ENCODE peak calls at places on chromosomes 3 and 15, in four cellular contexts. J, U, D and O are unnamed samples.

GRCh38 chr3:140816372-140816771 is 125.3 kb upstream of the SLC25A36 start:
- DNase-seq in J (no peak), U (no peak), D (no peak), O (no peak)

GRCh38 chr15:73753250-73754130 is at the start of gene INSYN1:
- DNase-seq in J (no peak), U (peak), D (peak), O (no peak)

GRCh38 chr3:117567903-117568302 is 858.3 kb downstream of the TUSC7 start:
- DNase-seq in J (no peak), U (no peak), D (no peak), O (no peak)

GRCh38 chr3:56467108-56467507 is 1.2 kb downstream of the ERC2 start:
- DNase-seq in J (no peak), U (peak), D (peak), O (peak)

GRCh38 chr3:182500294-182500693 is 293.0 kb upstream of the ATP11B start:
- DNase-seq in J (no peak), U (no peak), D (peak), O (no peak)

GRCh38 chr3:13347390-13347966 is 72.6 kb downstream of the NUP210 start:
- DNase-seq in J (no peak), U (no peak), D (peak), O (peak)

GRCh38 chr3:140588558-140588957 is 89.3 kb upstream of the TRIM42 start:
- DNase-seq in J (no peak), U (no peak), D (peak), O (no peak)

GRCh38 chr15:97861529-97861928 is 99.0 kb upstream of the ARRDC4 start:
- DNase-seq in J (no peak), U (no peak), D (no peak), O (no peak)

GRCh38 chr3:53478921-53479664 is 15.3 kb upstream of the CACNA1D start:
- DNase-seq in J (no peak), U (no peak), D (no peak), O (no peak)

GRCh38 chr3:184727357-184728060 is 15.6 kb upstream of the MAGEF1 start:
- DNase-seq in J (no peak), U (peak), D (peak), O (peak)

GRCh38 chr3:146160964-146161724 is at the start of gene PLOD2:
- DNase-seq in J (peak), U (peak), D (peak), O (peak)

GRCh38 chr3:143002727-143003126 is 1.4 kb downstream of the U2SURP start:
- DNase-seq in J (no peak), U (no peak), D (no peak), O (no peak)

GRCh38 chr15:40930430-40931299 is 1.5 kb downstream of the DLL4 start:
- DNase-seq in J (peak), U (peak), D (peak), O (no peak)

GRCh38 chr3:78659386-78659987 is 1108.3 kb downstream of the ROBO1 start:
- DNase-seq in J (no peak), U (no peak), D (peak), O (peak)

GRCh38 chr3:31278532-31278931 is 254.2 kb upstream of the STT3B start:
- DNase-seq in J (no peak), U (no peak), D (no peak), O (no peak)

GRCh38 chr15:38707802-38708671 is 143.4 kb upstream of the RASGRP1 start:
- DNase-seq in J (no peak), U (no peak), D (peak), O (peak)

GRCh38 chr3:171404376-171404982 is 55.7 kb downstream of the TNIK start:
- DNase-seq in J (no peak), U (no peak), D (no peak), O (no peak)

GRCh38 chr3:111080357-111080937 is 8.8 kb downstream of the NECTIN3 start:
- DNase-seq in J (no peak), U (no peak), D (peak), O (no peak)

GRCh38 chr15:24823473-24823872 is 131.3 kb upstream of the SNRPN start:
- DNase-seq in J (no peak), U (peak), D (peak), O (no peak)

GRCh38 chr3:661356-661755 is 431.5 kb upstream of the CNTN6 start:
- DNase-seq in J (no peak), U (no peak), D (no peak), O (no peak)

GRCh38 chr15:73697033-73697467 is 12.9 kb downstream of the CD276 start:
- DNase-seq in J (peak), U (peak), D (peak), O (peak)

GRCh38 chr3:194572131-194572789 is 61.0 kb downstream of the TMEM44 start:
- DNase-seq in J (no peak), U (peak), D (peak), O (peak)

GRCh38 chr3:72690646-72691045 is 157.6 kb downstream of the SHQ1 start:
- DNase-seq in J (no peak), U (no peak), D (peak), O (no peak)

GRCh38 chr3:79898907-79899306 is 131.1 kb upstream of the ROBO1 start:
- DNase-seq in J (no peak), U (no peak), D (no peak), O (no peak)

GRCh38 chr3:87977765-87978164 is 81.0 kb downstream of the CGGBP1 start:
- DNase-seq in J (no peak), U (no peak), D (no peak), O (no peak)

GRCh38 chr3:42698216-42698910 is 4.2 kb downstream of the HHATL start:
- DNase-seq in J (no peak), U (no peak), D (no peak), O (no peak)

GRCh38 chr3:4425055-4425454 is 42.0 kb downstream of the SUMF1 start:
- DNase-seq in J (no peak), U (no peak), D (no peak), O (no peak)

GRCh38 chr3:4425707-4426106 is 41.4 kb downstream of the SUMF1 start:
- DNase-seq in J (no peak), U (no peak), D (no peak), O (peak)

GRCh38 chr3:4429648-4430350 is 37.3 kb downstream of the SUMF1 start:
- DNase-seq in J (no peak), U (no peak), D (no peak), O (no peak)

GRCh38 chr3:4426782-4427344 is 40.2 kb downstream of the SUMF1 start:
- DNase-seq in J (no peak), U (no peak), D (no peak), O (peak)

DNA sequence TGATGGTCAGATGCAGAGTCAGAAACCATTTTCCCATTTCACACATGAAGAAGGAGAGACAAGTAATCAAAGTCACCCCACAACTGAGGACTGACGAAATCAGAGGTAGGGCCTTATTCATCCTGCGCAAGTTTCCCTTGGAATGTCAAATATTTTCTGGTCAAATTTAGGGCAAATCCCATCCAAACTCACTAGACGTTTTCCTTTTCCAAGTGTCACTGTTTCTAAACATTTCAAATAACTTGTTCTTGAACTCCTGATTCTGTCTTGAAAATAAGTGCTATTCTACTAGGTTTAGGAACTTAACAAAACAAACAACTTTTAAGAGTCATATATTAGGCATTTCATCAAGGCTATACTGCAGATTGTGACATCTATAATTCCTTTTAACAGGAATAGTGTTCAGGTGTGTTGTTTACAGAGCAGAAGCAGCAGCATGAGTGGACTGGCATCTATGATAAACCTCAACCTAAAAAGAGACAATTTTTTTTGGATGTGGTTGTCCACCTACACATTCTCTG is 40.7 kb downstream of the SUMF1 start:
- DNase-seq in J (no peak), U (no peak), D (no peak), O (peak)
- H3K4me3 ChIP-seq in J (no peak), U (no peak), D (no peak), O (no peak)

GRCh38 chr3:58387650-58388546 is 45.7 kb downstream of the PDHB start:
- DNase-seq in J (no peak), U (no peak), D (no peak), O (no peak)

GRCh38 chr3:58386966-58387365 is 46.7 kb downstream of the PDHB start:
- DNase-seq in J (no peak), U (peak), D (no peak), O (peak)

GRCh38 chr3:58383904-58384303 is 49.7 kb downstream of the PDHB start:
- DNase-seq in J (no peak), U (no peak), D (no peak), O (peak)

GRCh38 chr3:58383476-58383875 is 50.2 kb downstream of the PDHB start:
- DNase-seq in J (no peak), U (no peak), D (no peak), O (no peak)

GRCh38 chr3:58384381-58385090 is 49.1 kb downstream of the PDHB start:
- DNase-seq in J (no peak), U (no peak), D (no peak), O (no peak)
- H3K27ac ChIP-seq in J (peak), U (peak), D (no peak), O (peak)

GRCh38 chr15:99105516-99106341 is 849 bp downstream of the SYNM start:
- DNase-seq in J (peak), U (peak), D (peak), O (peak)
- TF ChIP-seq CTCF in J (no peak), U (no peak), D (no peak), O (peak)

DNA sequence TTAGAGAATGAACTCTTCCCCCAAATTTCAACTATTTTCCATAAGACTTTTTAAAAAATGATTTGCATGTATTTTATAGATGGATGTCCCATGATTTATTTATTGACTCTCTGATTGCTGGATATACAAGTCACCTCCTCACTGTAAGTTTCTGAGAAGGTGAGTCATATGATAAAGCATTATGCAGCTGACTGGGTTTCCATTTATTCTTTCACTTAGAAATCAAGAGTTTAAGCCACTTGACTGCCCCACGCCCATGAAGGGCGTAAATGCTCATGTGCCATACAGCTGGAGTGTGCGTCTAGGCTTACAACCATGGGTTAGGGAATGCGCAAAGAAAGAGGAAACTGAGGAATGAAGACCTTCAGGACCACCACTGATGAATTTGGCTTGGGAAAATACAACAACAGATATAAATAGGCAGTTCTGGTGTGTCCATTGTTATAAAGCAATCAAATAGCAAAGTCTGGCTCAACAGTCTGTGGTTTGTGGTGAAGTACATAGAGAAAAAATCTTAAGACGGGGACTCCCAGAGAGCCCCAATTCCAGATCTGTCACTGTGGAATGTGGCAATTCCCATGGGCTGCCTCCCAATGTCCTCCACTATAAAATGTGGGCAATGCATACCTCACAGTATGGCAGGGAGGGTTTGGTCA is 20.3 kb downstream of the SLCO2A1 start:
- DNase-seq in J (no peak), U (no peak), D (no peak), O (peak)
- H3K4me3 ChIP-seq in J (no peak), U (no peak), D (no peak), O (no peak)

DNA sequence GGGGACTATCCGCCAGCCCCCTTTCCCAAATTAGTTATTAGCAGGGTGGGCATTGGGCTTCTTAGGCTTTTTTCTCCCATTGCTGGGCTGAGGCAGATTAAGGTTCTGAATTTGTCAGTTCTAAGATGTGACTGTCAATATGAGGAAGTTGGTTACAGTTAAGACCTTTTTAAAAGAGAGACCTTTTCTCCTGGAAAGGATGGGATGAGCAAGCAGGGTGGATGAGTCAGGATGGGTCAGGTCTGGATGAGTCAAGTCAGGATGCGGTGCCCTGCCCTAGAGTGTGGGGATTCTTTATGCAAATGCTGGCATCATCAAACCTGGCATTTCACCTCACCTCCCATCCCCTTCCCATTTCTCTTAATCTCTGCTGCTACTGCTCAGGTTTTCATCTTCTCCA is 1.9 kb downstream of the AEN start:
- DNase-seq in J (no peak), U (no peak), D (no peak), O (peak)
- H3K27ac ChIP-seq in J (peak), U (no peak), D (no peak), O (peak)

DNA sequence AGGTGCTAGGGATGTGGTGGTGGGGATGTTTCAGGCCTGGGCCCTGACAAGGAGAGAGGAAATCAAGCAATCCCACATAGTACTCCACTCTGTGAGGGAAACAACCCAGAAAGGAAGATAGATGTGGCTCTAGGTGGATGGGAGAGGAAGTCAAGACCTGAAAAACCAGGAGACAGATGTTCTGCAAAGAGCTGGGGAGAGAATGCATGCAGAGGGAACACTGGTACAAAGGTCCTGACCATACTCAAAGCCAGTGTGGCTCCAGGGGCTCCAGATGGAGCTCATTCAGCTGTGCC is 15.7 kb upstream of the VILL start:
- DNase-seq in J (no peak), U (no peak), D (no peak), O (no peak)
- TF ChIP-seq CTCF in J (no peak), U (no peak), D (peak), O (no peak)

GRCh38 chr15:85520650-85521049 is 140.2 kb downstream of the AKAP13 start:
- DNase-seq in J (no peak), U (no peak), D (no peak), O (no peak)

GRCh38 chr15:85514413-85514812 is 134.0 kb downstream of the AKAP13 start:
- DNase-seq in J (no peak), U (no peak), D (no peak), O (no peak)

GRCh38 chr15:85515212-85515611 is 134.8 kb downstream of the AKAP13 start:
- DNase-seq in J (no peak), U (no peak), D (no peak), O (no peak)

GRCh38 chr15:85518979-85519761 is 138.8 kb downstream of the AKAP13 start:
- DNase-seq in J (no peak), U (no peak), D (no peak), O (no peak)

DNA sequence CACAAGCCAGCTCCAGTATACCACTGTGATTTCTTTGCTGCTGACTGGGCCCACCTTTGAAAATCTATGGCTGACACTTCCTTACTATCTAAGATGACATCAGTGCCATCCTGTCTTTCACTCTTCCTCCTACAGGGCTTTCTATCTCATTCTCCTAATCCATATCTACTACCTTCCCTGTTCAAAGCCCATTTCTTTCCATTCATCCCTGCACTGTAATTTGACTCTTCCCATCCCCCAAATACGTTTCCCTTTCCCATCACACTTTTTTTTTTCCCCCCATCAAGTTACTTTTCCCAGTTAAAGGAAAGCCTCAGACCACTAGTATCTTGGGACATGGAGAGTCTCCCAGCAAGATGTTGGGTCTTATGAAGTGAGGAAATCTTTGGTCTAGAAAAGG is 136.7 kb downstream of the AKAP13 start:
- DNase-seq in J (no peak), U (no peak), D (no peak), O (no peak)
- H3K4me3 ChIP-seq in J (no peak), U (no peak), D (no peak), O (no peak)

GRCh38 chr15:43762824-43763223 is 13.9 kb downstream of the ELL3 start:
- DNase-seq in J (no peak), U (no peak), D (no peak), O (peak)
- H3K27ac ChIP-seq in J (no peak), U (no peak), D (no peak), O (peak)

GRCh38 chr3:36546196-36546595 is 165.9 kb downstream of the STAC start:
- DNase-seq in J (no peak), U (no peak), D (no peak), O (peak)

GRCh38 chr3:36543276-36543997 is 163.1 kb downstream of the STAC start:
- DNase-seq in J (no peak), U (no peak), D (no peak), O (no peak)

GRCh38 chr3:36548712-36549111 is 168.4 kb downstream of the STAC start:
- DNase-seq in J (no peak), U (no peak), D (no peak), O (no peak)
- TF ChIP-seq CTCF in J (no peak), U (no peak), D (no peak), O (no peak)